ENCODE peak calls at places on chromosomes 1 and 21, in four cellular contexts. V is HCT116, A is NCI-H1417, T is Calu3. Y is an unnamed sample.

GRCh38 chr1:182610606-182611194 is 6.5 kb upstream of the RGS16 start:
- DNase-seq in V (no peak), A (peak; percentile 37), T (no peak), Y (no peak)

GRCh38 chr1:224745388-224745787 is 129.3 kb downstream of the CNIH3 start:
- DNase-seq in V (no peak), A (no peak), T (no peak), Y (no peak)

GRCh38 chr1:12630946-12631540 is 12.8 kb upstream of the AADACL4 start:
- DNase-seq in V (no peak), A (no peak), T (no peak), Y (no peak)

GRCh38 chr1:56080123-56080522 is 499.2 kb downstream of the PLPP3 start:
- DNase-seq in V (no peak), A (no peak), T (no peak), Y (no peak)

GRCh38 chr1:78619803-78620579 is at the start of gene IFI44L:
- DNase-seq in V (no peak), A (no peak), T (peak; percentile 54), Y (no peak)

GRCh38 chr1:216425577-216425976 is 2.3 kb upstream of the USH2A start:
- DNase-seq in V (no peak), A (no peak), T (no peak), Y (peak; percentile 28)

GRCh38 chr1:51515982-51516638 is 3.0 kb downstream of the EPS15 start:
- DNase-seq in V (no peak), A (no peak), T (no peak), Y (no peak)

GRCh38 chr1:243715285-243715684 is 134.8 kb downstream of the AKT3 start:
- DNase-seq in V (no peak), A (no peak), T (no peak), Y (no peak)

GRCh38 chr1:41542196-41542955 is 57.9 kb upstream of the EDN2 start:
- DNase-seq in V (no peak), A (no peak), T (no peak), Y (no peak)

GRCh38 chr21:25330266-25330665 is 277.0 kb downstream of the MRPL39 start:
- DNase-seq in V (no peak), A (no peak), T (no peak), Y (no peak)

GRCh38 chr21:27021046-27021445 is 54.2 kb upstream of the ADAMTS5 start:
- DNase-seq in V (no peak), A (no peak), T (no peak), Y (no peak)

GRCh38 chr1:169106921-169107672 is 607 bp downstream of the ATP1B1 start:
- DNase-seq in V (no peak), A (peak; percentile 70), T (no peak), Y (no peak)

GRCh38 chr1:19484338-19484792 is 974 bp downstream of the CAPZB start:
- DNase-seq in V (no peak), A (no peak), T (peak; percentile 7), Y (peak; percentile 59)

GRCh38 chr1:111553199-111553598 is 49.8 kb upstream of the ADORA3 start:
- DNase-seq in V (no peak), A (no peak), T (no peak), Y (no peak)

GRCh38 chr1:35298464-35298863 is 30.0 kb downstream of the ZMYM4 start:
- DNase-seq in V (no peak), A (no peak), T (peak; percentile 22), Y (peak; percentile 48)

GRCh38 chr21:36860736-36861594 is 105.5 kb downstream of the HLCS start:
- DNase-seq in V (no peak), A (no peak), T (peak; percentile 28), Y (peak; percentile 56)

GRCh38 chr21:37384416-37384815 is 17.8 kb downstream of the DYRK1A start:
- DNase-seq in V (no peak), A (no peak), T (no peak), Y (no peak)

GRCh38 chr1:210505601-210506564 is 177.2 kb downstream of the HHAT start:
- DNase-seq in V (no peak), A (no peak), T (no peak), Y (no peak)

GRCh38 chr21:35179990-35180557 is 131.0 kb upstream of the RUNX1 start:
- DNase-seq in V (no peak), A (peak; percentile 44), T (peak; percentile 11), Y (no peak)

GRCh38 chr1:73359001-73359400 is 839.0 kb downstream of the LRRIQ3 start:
- DNase-seq in V (no peak), A (no peak), T (no peak), Y (no peak)

GRCh38 chr1:102190429-102190828 is 193.7 kb upstream of the OLFM3 start:
- DNase-seq in V (no peak), A (no peak), T (no peak), Y (no peak)

GRCh38 chr1:60848583-60849188 is 233.7 kb upstream of the NFIA start:
- DNase-seq in V (peak; percentile 54), A (peak; percentile 12), T (no peak), Y (peak; percentile 43)